ENCODE peak calls at places on chromosomes 16 and 17, in five cellular contexts. L, X, P, Q and Z are unnamed samples.

GRCh38 chr16:21523411-21524067 is 75.8 kb upstream of the METTL9 start:
- DNase-seq in L (no peak), X (no peak), P (no peak), Q (no peak), Z (peak)

GRCh38 chr16:74623214-74623842 is 16.4 kb upstream of the GLG1 start:
- DNase-seq in L (peak), X (no peak), P (peak), Q (peak), Z (peak)

GRCh38 chr16:51818342-51818944 is 667.4 kb upstream of the SALL1 start:
- DNase-seq in L (peak), X (no peak), P (no peak), Q (peak), Z (peak)

GRCh38 chr16:71380831-71381230 is 22.3 kb downstream of the CALB2 start:
- DNase-seq in L (no peak), X (no peak), P (no peak), Q (no peak), Z (no peak)

GRCh38 chr17:76535788-76536510 is 1.6 kb downstream of the CYGB start:
- DNase-seq in L (no peak), X (no peak), P (no peak), Q (peak), Z (no peak)

GRCh38 chr16:12971216-12971615 is 69.8 kb downstream of the SHISA9 start:
- DNase-seq in L (peak), X (no peak), P (peak), Q (peak), Z (no peak)

GRCh38 chr16:4637501-4638166 is 13.0 kb downstream of the MGRN1 start:
- DNase-seq in L (no peak), X (no peak), P (no peak), Q (no peak), Z (no peak)

GRCh38 chr17:39177256-39177655 is 11.3 kb upstream of the ARL5C start:
- DNase-seq in L (peak), X (no peak), P (peak), Q (peak), Z (no peak)

GRCh38 chr17:27276653-27277156 is 17.2 kb upstream of the WSB1 start:
- DNase-seq in L (no peak), X (no peak), P (peak), Q (peak), Z (no peak)

GRCh38 chr17:16085066-16085699 is 85.6 kb downstream of the TTC19 start:
- DNase-seq in L (no peak), X (no peak), P (no peak), Q (no peak), Z (no peak)

GRCh38 chr16:3112058-3112880 is at the start of gene ZNF205:
- DNase-seq in L (peak), X (no peak), P (peak), Q (peak), Z (peak)

GRCh38 chr17:75853410-75853809 is 1.7 kb downstream of the WBP2 start:
- DNase-seq in L (no peak), X (no peak), P (no peak), Q (no peak), Z (no peak)

GRCh38 chr16:16076400-16076901 is 127.0 kb downstream of the ABCC1 start:
- DNase-seq in L (no peak), X (no peak), P (no peak), Q (no peak), Z (no peak)

GRCh38 chr16:27310576-27311448 is 3.0 kb upstream of the IL4R start:
- DNase-seq in L (no peak), X (no peak), P (no peak), Q (no peak), Z (no peak)

GRCh38 chr17:21213491-21214014 is 408 bp downstream of the TMEM11 start:
- DNase-seq in L (no peak), X (no peak), P (peak), Q (peak), Z (no peak)

GRCh38 chr17:42180411-42180921 is 476 bp downstream of the KCNH4 start:
- DNase-seq in L (no peak), X (no peak), P (peak), Q (peak), Z (no peak)

GRCh38 chr17:27793168-27793905 is 7.0 kb downstream of the NOS2 start:
- DNase-seq in L (no peak), X (no peak), P (peak), Q (peak), Z (no peak)

GRCh38 chr16:29664133-29664912 is 1.3 kb downstream of the SPN start:
- DNase-seq in L (no peak), X (no peak), P (peak), Q (no peak), Z (no peak)

GRCh38 chr17:65249774-65250173 is 112.6 kb downstream of the RGS9 start:
- DNase-seq in L (peak), X (no peak), P (no peak), Q (no peak), Z (no peak)

GRCh38 chr17:74451557-74451956 is 14.9 kb upstream of the CD300A start:
- DNase-seq in L (no peak), X (no peak), P (no peak), Q (no peak), Z (no peak)

GRCh38 chr17:58060596-58061191 is 22.5 kb upstream of the DYNLL2 start:
- DNase-seq in L (no peak), X (no peak), P (no peak), Q (no peak), Z (no peak)

GRCh38 chr17:43658890-43659289 is 2.8 kb downstream of the MEOX1 start:
- DNase-seq in L (no peak), X (no peak), P (no peak), Q (no peak), Z (no peak)

GRCh38 chr16:13453938-13454553 is 465.9 kb upstream of the ERCC4 start:
- DNase-seq in L (peak), X (no peak), P (peak), Q (peak), Z (peak)

GRCh38 chr17:10628756-10629155 is 28.4 kb downstream of the MYH3 start:
- DNase-seq in L (peak), X (no peak), P (peak), Q (peak), Z (no peak)

GRCh38 chr17:10629706-10630105 is 27.4 kb downstream of the MYH3 start:
- DNase-seq in L (no peak), X (no peak), P (no peak), Q (no peak), Z (no peak)

GRCh38 chr17:10633738-10634379 is 23.2 kb downstream of the MYH3 start:
- DNase-seq in L (no peak), X (peak), P (no peak), Q (no peak), Z (no peak)

GRCh38 chr17:10631701-10632100 is 25.4 kb downstream of the MYH3 start:
- DNase-seq in L (no peak), X (no peak), P (no peak), Q (no peak), Z (no peak)

GRCh38 chr17:10631048-10631700 is 25.9 kb downstream of the MYH3 start:
- DNase-seq in L (peak), X (no peak), P (peak), Q (peak), Z (no peak)
- TF ChIP-seq CHD2 in L (no peak), X (no peak), P (no peak), Q (no peak), Z (no peak)

GRCh38 chr17:10614536-10615155 is 42.5 kb downstream of the MYH3 start:
- DNase-seq in L (peak), X (no peak), P (peak), Q (peak), Z (peak)
- TF ChIP-seq REST in L (no peak), X (no peak), P (no peak), Q (no peak), Z (no peak)

DNA sequence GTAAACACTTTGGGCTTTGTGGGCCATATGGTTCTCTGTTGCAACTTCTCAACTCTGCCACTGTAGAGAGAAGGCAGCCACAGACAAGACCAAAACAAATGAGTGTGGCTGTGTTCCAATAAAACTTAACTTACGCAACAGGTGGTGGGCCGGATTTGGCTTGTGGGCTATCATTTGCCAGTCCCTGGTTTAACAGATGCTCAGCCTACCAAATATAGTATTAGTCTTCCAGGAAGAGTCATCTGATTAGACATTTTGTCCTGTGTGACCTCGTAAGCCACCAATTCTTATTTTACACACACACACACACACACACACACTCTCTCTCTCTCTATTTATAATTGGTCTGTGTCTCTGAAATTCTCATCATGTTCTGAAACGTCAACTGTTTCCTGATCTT is 245.9 kb downstream of the XYLT1 start:
- DNase-seq in L (no peak), X (no peak), P (no peak), Q (no peak), Z (no peak)
- TF ChIP-seq CHD2 in L (no peak), X (no peak), P (no peak), Q (no peak), Z (no peak)

DNA sequence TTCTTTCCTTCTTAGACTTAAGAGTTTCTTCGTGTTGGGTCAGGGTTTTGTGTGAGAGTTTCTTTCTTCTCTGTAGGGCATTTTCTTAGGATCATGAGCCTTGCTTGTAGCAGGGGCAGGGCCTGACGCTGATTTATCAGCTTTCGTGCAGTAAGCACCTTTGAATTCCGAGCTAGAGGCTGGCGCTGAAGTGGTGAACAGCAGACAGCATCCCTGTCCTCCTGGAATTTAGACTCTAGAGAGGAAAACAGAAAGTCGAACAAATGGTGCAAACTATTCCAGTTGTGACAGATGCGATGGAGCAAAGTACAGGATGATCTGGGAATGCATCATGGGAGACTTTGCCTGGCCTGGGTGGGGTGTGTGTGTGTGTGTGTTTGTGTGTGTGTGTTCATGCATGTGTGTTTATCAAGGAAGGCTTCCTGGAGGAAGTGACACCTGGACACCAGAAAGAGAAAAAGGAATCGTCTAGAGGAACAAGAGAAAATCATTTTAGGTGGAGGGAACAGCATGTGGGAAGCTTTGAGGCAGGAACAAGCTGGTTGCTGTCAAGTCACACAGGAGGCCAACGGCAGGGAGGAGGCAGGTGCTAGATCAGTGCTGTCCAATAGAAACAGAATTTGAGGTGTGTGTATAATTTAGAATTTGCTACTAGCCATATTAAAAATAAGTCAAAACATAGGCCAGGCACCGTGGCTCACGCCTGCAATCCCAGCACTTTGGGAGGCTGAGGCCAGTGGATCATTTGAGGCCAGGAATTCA is 60.2 kb downstream of the WWP2 start:
- DNase-seq in L (no peak), X (no peak), P (no peak), Q (no peak), Z (peak)
- TF ChIP-seq REST in L (no peak), X (no peak), P (no peak), Q (no peak), Z (no peak)

GRCh38 chr16:89257757-89258465 is 40.4 kb downstream of the ZNF778 start:
- DNase-seq in L (no peak), X (no peak), P (no peak), Q (peak), Z (no peak)

GRCh38 chr16:89257281-89257731 is 39.8 kb downstream of the ZNF778 start:
- DNase-seq in L (no peak), X (no peak), P (no peak), Q (peak), Z (no peak)

GRCh38 chr16:89261691-89262563 is 44.4 kb downstream of the ZNF778 start:
- DNase-seq in L (no peak), X (no peak), P (no peak), Q (no peak), Z (peak)

GRCh38 chr16:89253548-89254287 is 36.2 kb downstream of the ZNF778 start:
- DNase-seq in L (no peak), X (no peak), P (no peak), Q (no peak), Z (no peak)

DNA sequence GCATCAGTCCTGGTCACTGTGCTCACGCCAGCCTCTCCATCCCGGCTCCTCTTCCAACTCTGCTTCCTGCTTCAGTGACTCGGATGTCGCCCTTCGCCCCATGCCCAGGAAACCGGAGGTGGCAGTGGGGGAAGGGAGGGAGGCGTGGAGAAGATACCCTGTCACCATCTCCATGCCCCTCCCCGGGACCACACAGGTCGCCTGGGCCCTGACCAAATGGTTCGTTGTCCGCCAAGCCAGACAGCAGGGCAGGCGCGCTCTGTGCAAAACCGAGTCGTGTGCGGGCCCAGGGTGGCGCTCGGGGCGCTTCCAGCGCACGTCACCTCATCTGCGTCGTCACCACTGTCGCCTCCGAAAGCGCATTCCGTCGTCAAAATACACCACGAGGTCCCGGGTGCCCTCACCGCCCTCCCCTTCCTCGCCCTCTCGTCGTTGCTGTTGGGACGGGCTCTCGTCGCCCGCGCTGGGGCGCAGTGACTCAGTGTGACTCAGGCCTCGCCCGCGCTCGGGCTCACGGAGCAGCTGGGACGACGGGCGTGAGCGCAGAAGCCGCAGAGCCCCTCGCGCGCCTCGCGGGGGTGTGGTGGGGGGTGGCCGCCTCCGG is 39.2 kb downstream of the ZNF778 start:
- DNase-seq in L (no peak), X (no peak), P (no peak), Q (peak), Z (no peak)
- TF ChIP-seq CHD2 in L (no peak), X (no peak), P (no peak), Q (no peak), Z (no peak)

GRCh38 chr17:48043171-48043570 is 5.0 kb upstream of the NFE2L1 start:
- DNase-seq in L (no peak), X (no peak), P (no peak), Q (no peak), Z (no peak)

GRCh38 chr17:48044851-48045250 is 3.3 kb upstream of the NFE2L1 start:
- DNase-seq in L (no peak), X (no peak), P (no peak), Q (no peak), Z (no peak)

GRCh38 chr17:48047113-48047740 is 932 bp upstream of the NFE2L1 start:
- DNase-seq in L (peak), X (no peak), P (no peak), Q (no peak), Z (no peak)

GRCh38 chr17:48046296-48046695 is 1.9 kb upstream of the NFE2L1 start:
- DNase-seq in L (no peak), X (no peak), P (no peak), Q (no peak), Z (no peak)

DNA sequence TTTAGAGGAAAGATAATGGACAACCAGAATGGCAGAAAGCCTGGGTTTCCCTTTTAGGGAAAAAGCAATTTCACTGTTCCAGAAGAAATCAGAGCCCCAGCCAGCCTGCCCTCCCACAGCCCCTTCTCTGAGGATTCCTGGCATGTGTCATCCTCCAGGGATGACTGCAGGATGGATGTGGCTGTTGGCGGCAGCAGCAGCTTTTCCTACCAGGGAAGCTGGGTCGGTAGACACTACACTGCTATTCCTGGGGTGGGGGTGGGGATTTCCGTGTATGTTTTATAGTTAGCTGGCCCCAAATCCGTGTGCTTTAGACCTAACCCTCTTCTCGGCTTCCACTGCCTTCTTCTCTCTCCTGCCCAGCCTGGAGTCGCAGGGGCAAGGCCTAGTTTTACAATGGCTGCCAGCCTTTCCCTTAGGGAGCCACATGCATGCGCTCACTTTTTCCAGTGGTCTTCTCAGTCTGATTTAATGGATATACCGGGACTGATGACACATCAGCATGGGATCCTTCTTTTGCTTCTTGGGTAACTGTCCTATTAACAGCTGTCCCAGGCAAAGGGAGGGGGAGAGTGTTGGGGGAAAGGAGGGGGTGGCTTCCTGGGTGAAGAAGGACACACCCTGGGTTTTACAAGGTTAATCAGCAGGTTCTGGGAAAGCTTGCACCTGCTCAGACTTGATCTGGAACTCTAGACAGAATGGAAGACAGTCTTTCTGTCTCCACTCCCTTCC is 2.7 kb upstream of the NFE2L1 start:
- DNase-seq in L (no peak), X (no peak), P (peak), Q (no peak), Z (no peak)
- TF ChIP-seq REST in L (no peak), X (no peak), P (no peak), Q (no peak), Z (no peak)

GRCh38 chr16:47204736-47205499 is 61.2 kb upstream of the NETO2 start:
- DNase-seq in L (peak), X (no peak), P (no peak), Q (no peak), Z (no peak)
- TF ChIP-seq CHD2 in L (no peak), X (no peak), P (no peak), Q (no peak), Z (no peak)

DNA sequence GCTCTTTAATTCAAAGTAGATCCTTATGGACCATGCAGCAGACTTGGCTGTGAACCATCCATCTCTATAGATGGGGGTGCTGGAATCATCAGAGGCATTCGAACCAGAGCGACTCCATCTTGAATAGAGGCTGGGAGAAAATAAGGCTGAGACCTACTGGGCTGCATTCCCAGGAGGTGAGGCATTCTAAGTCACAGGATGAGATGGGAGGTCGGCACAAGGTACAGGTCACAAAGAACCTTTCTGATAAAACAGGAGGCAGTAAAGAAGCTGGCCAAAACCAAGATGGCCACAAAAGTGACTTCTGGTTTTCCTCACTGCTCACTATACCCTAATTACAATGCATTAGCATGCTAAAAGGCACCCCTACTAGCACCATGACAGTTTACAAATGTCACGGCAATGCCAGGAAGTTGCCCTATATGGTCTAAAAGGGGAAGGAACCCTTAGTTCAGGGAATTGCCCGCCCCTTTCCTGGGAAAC is 89.2 kb upstream of the BRD7 start:
- DNase-seq in L (no peak), X (no peak), P (no peak), Q (no peak), Z (no peak)
- TF ChIP-seq REST in L (no peak), X (no peak), P (no peak), Q (no peak), Z (no peak)

GRCh38 chr17:45005700-45006099 is 37.6 kb upstream of the C1QL1 start:
- DNase-seq in L (no peak), X (no peak), P (no peak), Q (no peak), Z (no peak)

GRCh38 chr17:45009676-45010467 is 41.6 kb downstream of the DCAKD start:
- DNase-seq in L (no peak), X (no peak), P (no peak), Q (no peak), Z (no peak)

GRCh38 chr17:45008191-45008590 is 40.1 kb upstream of the C1QL1 start:
- DNase-seq in L (no peak), X (no peak), P (no peak), Q (no peak), Z (no peak)

GRCh38 chr17:45004388-45004787 is 36.3 kb upstream of the C1QL1 start:
- DNase-seq in L (no peak), X (no peak), P (no peak), Q (no peak), Z (no peak)

GRCh38 chr17:45006927-45007461 is 38.9 kb upstream of the C1QL1 start:
- DNase-seq in L (no peak), X (no peak), P (no peak), Q (peak), Z (no peak)
- TF ChIP-seq CHD2 in L (no peak), X (no peak), P (no peak), Q (no peak), Z (no peak)